ENCODE peak calls at places on chromosome X, in seven cellular contexts. X is HCT116; C is A549; U is mesothelial cell of epicardium; Z is fibroblast of lung; A is bronchial epithelial cell; K is CD4-positive, alpha-beta T cell. W is an unnamed sample.
A peak's percentile ranks its signal among the peaks of the same experiment; 100 is the strongest.

GRCh38 chrX:84046403-84046984 is 141.5 kb downstream of the RPS6KA6 start:
- DNase-seq in A (peak; percentile 21), K (no peak), Z (peak; percentile 21), X (no peak), C (peak; percentile 1), U (no peak), W (no peak)

GRCh38 chrX:110310896-110311295 is 7.0 kb downstream of the AMMECR1 start:
- DNase-seq in K (peak; percentile 4), X (no peak), A (peak; percentile 21), Z (no peak), C (no peak), U (no peak), W (no peak)

GRCh38 chrX:118976599-118977340 is 2.4 kb downstream of the LONRF3 start:
- DNase-seq in K (peak; percentile 7), A (peak; percentile 5), C (peak; percentile 61), X (no peak), U (peak; percentile 50), Z (no peak), W (peak; percentile 65)

GRCh38 chrX:9535101-9535500 is 70.2 kb downstream of the TBL1X start:
- DNase-seq in Z (no peak), A (no peak), K (no peak), C (no peak), X (no peak), U (no peak), W (no peak)

GRCh38 chrX:36867143-36867542 is 141.0 kb upstream of the FAM47C start:
- DNase-seq in X (no peak), C (peak; percentile 2), U (no peak), A (peak; percentile 22), Z (peak; percentile 2), K (no peak), W (no peak)

GRCh38 chrX:133294126-133294525 is 76.0 kb upstream of the TFDP3 start:
- DNase-seq in K (no peak), X (no peak), A (no peak), C (no peak), Z (peak; percentile 65), U (no peak), W (no peak)

GRCh38 chrX:96791559-96791958 is 92.1 kb upstream of the RPA4 start:
- DNase-seq in X (no peak), K (no peak), A (peak; percentile 30), U (no peak), Z (peak; percentile 81), C (no peak), W (no peak)

GRCh38 chrX:16778993-16779392 is 7.3 kb upstream of the TXLNG start:
- DNase-seq in A (no peak), X (no peak), U (no peak), Z (no peak), C (no peak), K (no peak), W (no peak)

GRCh38 chrX:134896194-134896593 is 94.6 kb upstream of the SMIM10 start:
- DNase-seq in X (no peak), K (no peak), C (no peak), A (no peak), U (no peak), Z (no peak), W (no peak)

GRCh38 chrX:150587585-150588503 is 19.4 kb downstream of the MTM1 start:
- DNase-seq in C (peak; percentile 15), Z (peak; percentile 9), X (no peak), U (no peak), A (no peak), K (peak; percentile 45), W (no peak)

GRCh38 chrX:9342581-9343051 is 122.2 kb upstream of the TBL1X start:
- DNase-seq in U (peak; percentile 73), K (peak; percentile 37), A (no peak), Z (peak; percentile 80), C (peak; percentile 84), X (peak; percentile 71), W (peak; percentile 78)

GRCh38 chrX:118553042-118553714 is 57.6 kb downstream of the DOCK11 start:
- DNase-seq in Z (peak; percentile 63), U (no peak), A (no peak), K (no peak), X (no peak), C (no peak), W (no peak)

GRCh38 chrX:148854351-148854750 is 353.9 kb downstream of the AFF2 start:
- DNase-seq in K (no peak), X (no peak), U (no peak), Z (peak; percentile 23), C (no peak), A (no peak), W (no peak)

GRCh38 chrX:119758682-119759332 is 419 bp downstream of the SOWAHD start:
- DNase-seq in Z (no peak), A (peak; percentile 3), K (peak; percentile 16), X (no peak), U (peak; percentile 56), C (no peak), W (no peak)

GRCh38 chrX:41153453-41153852 is 68.2 kb downstream of the USP9X start:
- DNase-seq in K (no peak), Z (no peak), U (no peak), X (no peak), C (no peak), A (peak; percentile 76), W (no peak)

GRCh38 chrX:141185366-141185765 is 8.4 kb upstream of the LDOC1 start:
- DNase-seq in X (no peak), U (no peak), K (no peak), A (no peak), Z (no peak), C (no peak), W (no peak)

GRCh38 chrX:149453030-149453429 is 52.1 kb downstream of the IDS start:
- DNase-seq in A (peak; percentile 67), U (no peak), Z (peak; percentile 45), K (no peak), C (peak; percentile 8), X (peak; percentile 8), W (no peak)

DNA sequence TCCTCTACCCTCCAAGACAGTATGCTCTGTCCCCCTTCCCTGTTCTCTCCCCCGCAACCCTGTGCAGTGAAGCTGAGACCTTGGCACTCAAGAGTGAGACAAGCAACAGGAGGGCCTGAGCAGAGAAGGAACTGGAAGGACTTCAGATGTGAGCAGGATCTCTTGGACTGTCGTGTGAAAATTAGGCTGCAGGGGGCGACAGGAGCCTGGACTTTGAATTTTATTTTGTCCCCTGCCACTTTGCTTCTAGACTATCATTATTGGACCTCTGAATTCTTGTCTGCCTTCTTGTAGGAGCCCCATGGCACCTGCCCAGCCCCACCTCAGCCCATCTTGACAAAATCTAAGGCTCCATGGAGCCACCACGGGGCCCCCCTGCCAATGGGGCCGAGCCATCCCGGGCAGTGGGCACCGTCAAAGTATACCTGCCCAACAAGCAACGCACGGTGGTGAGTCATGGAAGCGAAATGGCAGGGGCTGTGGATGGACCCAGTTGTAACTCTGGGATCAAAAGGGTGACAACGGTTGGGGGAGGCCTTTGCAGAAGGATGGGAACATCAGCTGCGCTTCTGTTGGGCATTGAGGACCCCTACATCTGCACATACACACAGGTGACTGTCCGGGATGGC is 1.7 kb downstream of the ARAF start:
- DNase-seq in U (no peak), X (no peak), Z (no peak), K (no peak), A (no peak), C (no peak), W (no peak)
- TF ChIP-seq CTCF in U (no peak), X (no peak), Z (peak; percentile 12), K (no peak), A (peak; percentile 45), C (peak; percentile 21), W (peak; percentile 65)

DNA sequence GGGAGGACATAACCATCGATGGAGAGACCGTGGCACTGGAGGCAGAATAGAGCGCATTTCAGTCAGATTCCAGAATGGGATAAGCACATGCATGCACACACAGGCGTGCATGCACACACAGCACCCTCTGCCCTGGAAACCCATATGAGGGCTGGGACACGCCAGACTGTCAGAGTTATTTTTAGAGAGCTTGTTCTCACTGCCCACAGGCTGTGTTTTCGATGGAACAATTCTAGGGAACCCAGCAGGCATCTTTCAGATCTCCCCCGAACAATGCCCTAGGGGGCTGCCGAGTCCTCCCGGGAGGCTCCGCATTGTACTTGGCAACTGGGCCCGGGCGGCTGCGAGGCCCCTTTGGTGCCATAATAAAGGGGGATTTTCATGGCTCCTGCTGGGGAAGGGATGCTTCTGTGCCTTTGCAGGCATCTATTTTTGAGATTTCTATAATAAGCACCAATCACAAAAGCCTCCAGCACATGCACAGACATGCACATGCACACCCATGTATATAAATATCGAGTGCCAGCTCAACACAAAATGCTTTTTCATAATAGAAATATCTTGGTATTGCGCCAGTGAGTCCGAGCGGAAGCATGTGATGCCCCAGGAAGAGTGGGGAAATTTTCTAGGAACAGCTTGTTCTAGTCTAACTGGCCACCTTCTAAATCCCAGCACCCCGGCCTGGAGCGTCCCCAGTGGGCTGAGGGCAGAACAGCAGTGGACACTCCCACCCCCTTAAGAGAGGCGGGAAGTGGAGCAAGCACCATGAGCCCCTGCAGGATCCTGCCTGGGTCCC is 88.6 kb downstream of the PHKA2 start:
- DNase-seq in K (no peak), X (no peak), A (peak; percentile 87), Z (no peak), C (no peak), U (no peak), W (no peak)
- TF ChIP-seq CTCF in K (no peak), X (no peak), A (peak; percentile 71), Z (peak; percentile 52), C (no peak), U (no peak), W (no peak)

GRCh38 chrX:11135483-11136185 is 24.5 kb downstream of the HCCS start:
- DNase-seq in Z (no peak), C (no peak), A (no peak), U (no peak), X (no peak), K (no peak), W (no peak)

GRCh38 chrX:11138498-11139390 is 27.6 kb downstream of the HCCS start:
- DNase-seq in U (no peak), A (no peak), K (no peak), C (no peak), X (no peak), Z (no peak), W (no peak)

DNA sequence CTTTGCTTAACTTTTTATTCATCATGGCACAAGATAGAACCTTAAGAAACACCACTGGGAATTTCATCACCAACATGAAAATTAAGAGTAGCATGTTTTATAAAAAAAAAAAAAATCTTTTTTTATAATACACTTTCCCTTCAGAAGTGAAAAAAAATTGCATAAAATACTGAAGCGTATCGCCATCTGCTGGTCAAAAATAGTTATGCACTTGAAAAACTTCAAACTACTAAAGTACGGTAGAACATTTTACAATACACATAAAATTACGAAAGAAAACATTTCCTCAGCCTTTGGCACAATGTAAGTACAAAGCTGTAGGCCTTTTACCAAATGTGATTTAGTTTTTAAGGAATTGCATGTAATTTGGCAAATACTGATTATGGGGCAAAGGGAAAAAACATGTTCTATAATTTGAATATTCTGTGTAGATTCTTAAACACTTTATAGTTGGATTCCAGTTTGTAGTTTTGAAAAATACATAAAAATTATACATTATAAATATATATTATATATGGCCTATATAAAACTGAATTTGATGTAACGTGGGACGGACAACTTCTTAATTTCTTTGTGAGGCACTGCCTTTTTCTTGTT is 26.5 kb downstream of the HCCS start:
- DNase-seq in Z (peak; percentile 13), A (peak; percentile 20), K (no peak), C (no peak), U (no peak), X (peak; percentile 13), W (no peak)
- TF ChIP-seq CTCF in Z (no peak), A (peak; percentile 27), K (peak; percentile 65), C (peak; percentile 63), U (peak; percentile 97), X (peak; percentile 29), W (peak; percentile 70)

DNA sequence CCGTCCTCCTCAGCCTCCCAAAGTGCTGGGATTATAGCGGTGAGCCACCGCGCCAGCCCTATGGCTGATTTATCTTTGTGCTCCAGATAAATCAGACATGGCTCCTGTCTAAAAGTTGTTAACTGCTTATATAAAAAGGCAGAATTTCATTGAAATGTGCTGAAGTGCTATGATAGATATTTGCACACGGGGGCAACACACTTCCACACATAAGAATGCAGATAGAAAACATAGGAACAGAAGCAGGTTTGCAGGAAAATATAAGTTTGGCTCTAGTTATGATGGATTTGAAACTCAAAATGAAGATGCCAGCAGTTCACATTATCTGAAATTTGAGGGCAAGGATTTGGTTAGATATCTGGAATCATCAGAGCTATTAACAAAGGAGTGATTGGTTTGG is 163.1 kb upstream of the SLITRK2 start:
- DNase-seq in K (no peak), Z (no peak), X (no peak), A (no peak), C (no peak), U (no peak), W (no peak)
- TF ChIP-seq CTCF in K (no peak), Z (no peak), X (no peak), A (no peak), C (no peak), U (no peak), W (no peak)